ENCODE peak calls at places on chromosome 19, in nine cellular contexts. E, G, N, H, V, Q, J, S and R are unnamed samples. For H3K4me1, the result is how much of the 10 kb centered on the place peaks cover.

GRCh38 chr19:5172859-5173577 is 167.6 kb downstream of the PTPRS start:
- DNase-seq in E (no peak), G (peak), N (peak), H (no peak), V (no peak), Q (no peak), J (peak), S (no peak), R (no peak)

GRCh38 chr19:38769635-38770211 is 3.6 kb downstream of the LGALS7 start:
- DNase-seq in E (peak), G (peak), N (peak), H (no peak), V (peak), Q (peak), J (peak), S (peak), R (peak)

GRCh38 chr19:13621413-13621812 is 115.1 kb upstream of the CACNA1A start:
- DNase-seq in E (peak), G (peak), N (peak), H (peak), V (no peak), Q (no peak), J (peak), S (no peak), R (no peak)

GRCh38 chr19:5364674-5365073 is 24.1 kb upstream of the PTPRS start:
- DNase-seq in E (no peak), G (no peak), N (no peak), H (no peak), V (no peak), Q (no peak), J (no peak), S (no peak), R (no peak)

GRCh38 chr19:30222993-30223865 is 149.0 kb upstream of the ZNF536 start:
- DNase-seq in E (no peak), G (no peak), N (no peak), H (no peak), V (no peak), Q (no peak), J (no peak), S (no peak), R (no peak)

GRCh38 chr19:55687281-55688172 is 12.5 kb downstream of the EPN1 start:
- DNase-seq in E (no peak), G (no peak), N (no peak), H (no peak), V (no peak), Q (peak), J (peak), S (no peak), R (no peak)

GRCh38 chr19:31280266-31281006 is 68.8 kb downstream of the TSHZ3 start:
- DNase-seq in E (no peak), G (no peak), N (no peak), H (no peak), V (no peak), Q (no peak), J (no peak), S (no peak), R (no peak)

GRCh38 chr19:31018951-31019350 is 330.3 kb downstream of the TSHZ3 start:
- DNase-seq in E (no peak), G (no peak), N (no peak), H (no peak), V (no peak), Q (no peak), J (no peak), S (no peak), R (no peak)

GRCh38 chr19:10858204-10858828 is 10.1 kb downstream of the C19orf38 start:
- DNase-seq in E (no peak), G (no peak), N (no peak), H (no peak), V (no peak), Q (no peak), J (no peak), S (no peak), R (no peak)

GRCh38 chr19:47541507-47541906 is 26.6 kb upstream of the NAPA start:
- DNase-seq in E (no peak), G (no peak), N (no peak), H (no peak), V (no peak), Q (no peak), J (no peak), S (no peak), R (no peak)

GRCh38 chr19:10399878-10400277 is 3.5 kb downstream of the CDC37 start:
- DNase-seq in E (no peak), G (no peak), N (no peak), H (no peak), V (no peak), Q (no peak), J (no peak), S (no peak), R (no peak)

GRCh38 chr19:4246767-4247593 is at the start of gene YJU2:
- DNase-seq in E (peak), G (peak), N (peak), H (peak), V (peak), Q (peak), J (peak), S (peak), R (peak)

GRCh38 chr19:38538793-38539528 is 78.8 kb downstream of the MAP4K1 start:
- DNase-seq in E (no peak), G (no peak), N (no peak), H (no peak), V (no peak), Q (no peak), J (no peak), S (no peak), R (no peak)

GRCh38 chr19:35841961-35842595 is 10.2 kb downstream of the NPHS1 start:
- DNase-seq in E (no peak), G (no peak), N (no peak), H (no peak), V (no peak), Q (no peak), J (no peak), S (no peak), R (no peak)

GRCh38 chr19:743168-743687 is 7.7 kb upstream of the MISP start:
- DNase-seq in E (no peak), G (no peak), N (no peak), H (no peak), V (no peak), Q (peak), J (peak), S (no peak), R (no peak)

DNA sequence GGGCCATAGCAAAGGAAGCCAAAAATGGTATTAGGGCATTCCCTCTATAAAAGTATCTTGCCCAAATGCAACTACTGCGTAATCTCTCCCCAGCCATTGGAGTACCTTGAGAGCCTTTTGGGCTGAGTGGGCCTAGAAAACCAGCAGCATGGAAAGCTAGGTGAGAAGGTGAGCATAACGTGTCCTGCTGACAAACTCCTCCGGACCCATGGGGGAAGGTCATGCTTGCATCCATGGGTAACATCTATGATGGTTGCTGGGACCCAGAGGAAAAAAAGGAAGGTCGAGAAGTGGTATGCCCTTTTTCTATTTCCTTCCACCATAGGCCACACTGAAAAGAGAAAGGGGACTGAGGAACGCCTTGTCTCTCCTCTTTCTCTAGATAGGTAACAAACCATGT is 57.4 kb downstream of the ZNF728 start:
- DNase-seq in E (no peak), G (peak), N (peak), H (no peak), V (no peak), Q (no peak), J (no peak), S (no peak), R (no peak)
- H3K4me3 ChIP-seq in E (no peak), G (no peak), N (no peak), H (no peak), V (no peak), Q (no peak), J (no peak), S (no peak), R (no peak)

DNA sequence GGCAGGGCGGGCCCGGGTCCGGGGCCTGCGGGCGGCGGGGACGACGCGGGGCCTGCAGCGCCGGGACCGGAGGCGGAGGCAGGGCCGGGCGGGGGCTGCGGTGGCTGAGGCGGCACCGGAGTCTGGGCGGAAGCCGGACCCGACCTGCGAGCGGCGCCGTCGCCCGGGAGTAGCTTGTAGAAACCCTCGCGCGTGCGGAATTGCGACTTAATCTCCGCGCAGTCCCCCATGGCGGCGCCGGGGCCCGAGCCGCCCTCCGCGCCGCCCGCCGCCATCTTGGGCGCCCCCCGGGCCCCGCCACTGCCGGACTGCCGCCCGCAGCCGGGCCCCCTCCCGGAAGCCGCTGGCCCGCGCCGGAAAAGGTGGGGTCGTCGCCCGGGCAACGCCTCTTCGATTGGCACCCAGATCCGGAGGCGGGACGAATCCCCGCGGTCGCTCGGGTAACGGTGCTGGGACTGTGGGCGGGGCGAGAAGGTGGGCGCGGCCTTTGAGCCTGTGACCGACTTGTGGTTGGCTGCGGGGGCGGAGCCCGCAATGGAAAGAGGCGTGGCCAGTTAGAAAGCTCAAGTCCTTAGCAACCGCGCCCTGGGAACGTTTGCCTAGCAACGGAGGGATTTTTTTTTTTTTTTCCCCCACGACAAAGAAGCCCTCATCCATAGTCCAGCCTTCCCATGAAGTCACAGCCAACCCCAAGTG is at the start of gene DMWD:
- DNase-seq in E (peak), G (peak), N (peak), H (peak), V (peak), Q (peak), J (peak), S (peak), R (peak)
- TF ChIP-seq POLR2A in E (no peak), G (peak), N (peak), H (peak), V (peak), Q (no peak), J (no peak), S (peak), R (peak)

GRCh38 chr19:7348587-7349230 is at the start of gene ARHGEF18:
- DNase-seq in E (no peak), G (no peak), N (no peak), H (no peak), V (no peak), Q (peak), J (no peak), S (peak), R (no peak)

GRCh38 chr19:7346488-7346971 is 2.2 kb upstream of the ARHGEF18 start:
- DNase-seq in E (no peak), G (no peak), N (no peak), H (no peak), V (no peak), Q (no peak), J (no peak), S (no peak), R (no peak)

GRCh38 chr19:7349231-7349591 is 474 bp downstream of the ARHGEF18 start:
- DNase-seq in E (no peak), G (no peak), N (no peak), H (no peak), V (no peak), Q (no peak), J (no peak), S (peak), R (no peak)

GRCh38 chr19:7351861-7352260 is 3.1 kb downstream of the ARHGEF18 start:
- DNase-seq in E (no peak), G (no peak), N (no peak), H (no peak), V (no peak), Q (no peak), J (no peak), S (no peak), R (no peak)

GRCh38 chr19:7349961-7350711 is 1.4 kb downstream of the ARHGEF18 start:
- DNase-seq in E (no peak), G (no peak), N (no peak), H (no peak), V (no peak), Q (peak), J (no peak), S (peak), R (no peak)
- H3K4me1 ChIP-seq in E (under half), G (under half), N (under half), H (under half), V (under half), Q (under half), J (under half), S (under half), R (under half)

GRCh38 chr19:18002347-18002850 is 5.6 kb upstream of the ARRDC2 start:
- DNase-seq in E (no peak), G (no peak), N (no peak), H (no peak), V (peak), Q (no peak), J (no peak), S (no peak), R (no peak)
- H3K4me3 ChIP-seq in E (peak), G (peak), N (no peak), H (no peak), V (peak), Q (no peak), J (peak), S (no peak), R (no peak)

GRCh38 chr19:39824143-39825092 is 9.5 kb downstream of the DYRK1B start:
- DNase-seq in E (peak), G (no peak), N (peak), H (peak), V (peak), Q (peak), J (peak), S (peak), R (peak)
- TF ChIP-seq POLR2A in E (no peak), G (no peak), N (peak), H (peak), V (peak), Q (peak), J (peak), S (no peak), R (no peak)

GRCh38 chr19:18921593-18921992 is 2.1 kb downstream of the DDX49 start:
- DNase-seq in E (no peak), G (no peak), N (no peak), H (no peak), V (no peak), Q (no peak), J (no peak), S (no peak), R (no peak)
- H3K4me1 ChIP-seq in E (under half), G (under half), N (under half), H (under half), V (under half), Q (under half), J (under half), S (under half), R (under half)

DNA sequence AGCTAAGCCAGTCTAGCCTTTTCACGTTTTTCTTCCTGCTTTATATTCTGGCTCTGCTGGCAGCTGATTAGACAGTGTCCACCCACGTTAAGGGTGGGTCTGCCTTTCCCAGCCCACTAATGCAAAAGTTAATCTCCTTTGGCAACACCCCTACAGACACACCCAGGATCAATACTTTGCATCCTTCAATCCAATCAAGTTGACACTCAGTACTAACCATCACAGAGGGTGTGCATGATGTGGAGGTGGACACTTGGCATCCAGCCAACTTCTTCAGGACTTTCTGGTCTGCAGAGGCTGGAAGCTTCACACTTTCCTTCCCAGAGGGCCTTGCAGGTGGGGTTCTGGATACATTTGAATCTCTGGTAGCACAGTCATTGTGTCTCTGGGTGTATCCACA is 18.9 kb upstream of the IGFL1 start:
- DNase-seq in E (no peak), G (no peak), N (no peak), H (no peak), V (no peak), Q (no peak), J (no peak), S (no peak), R (no peak)
- H3K4me3 ChIP-seq in E (peak), G (no peak), N (no peak), H (no peak), V (no peak), Q (no peak), J (no peak), S (no peak), R (no peak)

DNA sequence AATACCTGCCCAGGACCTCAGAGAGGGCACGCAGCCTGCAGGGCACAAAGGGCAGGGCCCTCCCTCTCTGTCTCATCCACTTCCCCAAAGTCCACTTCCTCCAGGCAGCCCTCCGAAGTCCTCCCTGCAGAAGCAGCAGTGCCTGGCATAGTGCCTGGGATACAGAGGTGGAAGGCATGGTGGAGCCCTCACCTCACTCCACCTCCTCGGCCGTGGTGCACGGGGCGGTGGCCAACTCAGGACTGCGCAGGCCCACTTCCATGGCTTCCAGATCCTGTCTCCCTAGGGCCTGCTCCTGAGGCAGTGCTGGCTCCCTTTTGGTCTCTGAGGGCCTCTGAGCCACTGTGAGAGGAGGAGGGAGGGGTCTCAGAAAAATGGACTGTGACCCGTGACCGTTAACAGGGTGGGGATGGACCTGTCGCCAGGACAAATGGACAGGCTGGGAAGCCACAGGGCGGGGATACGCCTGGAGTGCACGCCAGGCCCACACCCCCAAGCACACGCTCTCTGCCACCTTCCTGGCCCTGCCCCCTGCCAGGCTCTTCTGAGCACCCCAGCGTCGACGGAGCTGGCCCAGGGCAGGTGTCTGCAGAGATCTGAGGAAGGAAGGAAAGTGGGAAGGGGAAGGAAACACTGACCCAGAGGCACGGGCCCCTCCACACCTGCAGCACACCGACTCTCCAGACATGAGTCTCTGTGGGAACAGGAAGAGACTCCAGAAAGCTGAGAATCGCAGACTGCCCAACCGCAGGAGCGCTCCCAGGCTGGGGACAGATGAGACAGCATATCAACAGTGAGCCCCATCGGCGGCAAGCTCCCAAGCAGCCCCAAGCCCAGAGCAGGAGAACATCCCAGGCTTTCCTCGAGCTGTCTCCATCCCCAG is 8.4 kb downstream of the REXO1 start:
- DNase-seq in E (no peak), G (no peak), N (no peak), H (no peak), V (peak), Q (peak), J (no peak), S (no peak), R (no peak)
- TF ChIP-seq POLR2A in E (no peak), G (no peak), N (no peak), H (no peak), V (peak), Q (peak), J (no peak), S (no peak), R (no peak)